ENCODE peak calls at places on chromosomes 4 and X, in nine cellular contexts. G is CD8-positive, alpha-beta memory T cell; L is mucosa of descending colon; B is IMR-90; A is cardiac fibroblast; W is gastrocnemius medialis; X is GM06990; C is uterus; U is cardiac muscle cell. V is an unnamed sample.

GRCh38 chr4:71774136-71774535 is 9.7 kb downstream of the GC start:
- DNase-seq in G (no peak), L (no peak), B (no peak), A (no peak), W (no peak), X (no peak), C (no peak), U (no peak), V (no peak)

GRCh38 chrX:9378980-9379696 is 85.7 kb upstream of the TBL1X start:
- DNase-seq in G (no peak), L (no peak), B (peak), A (peak), W (no peak), X (no peak), C (no peak), U (peak), V (no peak)

GRCh38 chr4:172691552-172691951 is 477.1 kb upstream of the GALNT7 start:
- DNase-seq in G (no peak), L (no peak), B (no peak), A (no peak), W (no peak), X (no peak), C (no peak), U (no peak), V (no peak)

GRCh38 chr4:141158219-141158618 is 24.9 kb upstream of the RNF150 start:
- DNase-seq in G (no peak), L (no peak), B (peak), A (peak), W (no peak), X (no peak), C (no peak), U (peak), V (no peak)

GRCh38 chr4:169372791-169373190 is 102.0 kb upstream of the SH3RF1 start:
- DNase-seq in G (no peak), L (no peak), B (no peak), A (peak), W (no peak), X (no peak), C (no peak), U (no peak), V (no peak)

GRCh38 chr4:122855491-122855890 is 28.9 kb downstream of the FGF2 start:
- DNase-seq in G (no peak), L (no peak), B (no peak), A (no peak), W (no peak), X (no peak), C (no peak), U (no peak), V (no peak)

GRCh38 chr4:82705881-82706280 is 92.7 kb downstream of the SCD5 start:
- DNase-seq in G (no peak), L (no peak), B (no peak), A (no peak), W (no peak), X (no peak), C (no peak), U (no peak), V (no peak)

GRCh38 chrX:7330971-7331746 is 183.2 kb upstream of the PUDP start:
- DNase-seq in G (no peak), L (no peak), B (peak), A (peak), W (peak), X (no peak), C (peak), U (peak), V (no peak)

GRCh38 chr4:174604198-174604597 is 81.9 kb upstream of the HPGD start:
- DNase-seq in G (no peak), L (no peak), B (peak), A (peak), W (no peak), X (no peak), C (no peak), U (peak), V (no peak)

GRCh38 chr4:4461850-4462249 is 74.9 kb downstream of the NSG1 start:
- DNase-seq in G (peak), L (peak), B (no peak), A (no peak), W (no peak), X (no peak), C (no peak), U (no peak), V (no peak)

GRCh38 chr4:20203508-20203907 is 48.2 kb upstream of the SLIT2 start:
- DNase-seq in G (no peak), L (no peak), B (peak), A (peak), W (no peak), X (no peak), C (no peak), U (peak), V (no peak)

DNA sequence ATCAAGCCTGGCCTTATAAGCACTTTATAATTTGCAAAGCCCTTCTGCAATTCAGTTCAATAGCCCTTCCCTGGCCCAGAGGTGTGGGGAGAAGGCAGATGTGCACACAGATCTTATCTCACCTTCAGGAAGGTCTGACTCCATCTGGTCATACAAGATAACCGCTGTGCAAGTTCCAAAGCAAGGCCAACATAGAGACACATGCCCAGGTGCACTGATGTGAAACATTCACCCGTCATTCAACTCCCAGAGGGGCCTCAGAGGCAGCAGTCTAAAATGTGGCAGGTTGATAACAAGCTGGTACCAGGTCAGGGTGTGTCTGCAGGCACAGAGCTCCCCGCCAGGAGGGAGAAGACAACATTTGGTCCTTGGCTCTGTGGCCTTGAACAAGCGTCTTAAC is 10.9 kb upstream of the WFS1 start:
- DNase-seq in G (no peak), L (no peak), B (no peak), A (no peak), W (no peak), X (peak), C (no peak), U (no peak), V (no peak)
- H3K4me3 ChIP-seq in G (no peak), L (no peak), B (no peak), A (no peak), W (no peak), X (no peak), C (no peak), U (no peak), V (no peak)

GRCh38 chrX:40155617-40156471 is 58.1 kb upstream of the BCOR start:
- DNase-seq in G (no peak), L (peak), B (no peak), A (no peak), W (no peak), X (no peak), C (no peak), U (no peak), V (no peak)
- H3K4me3 ChIP-seq in G (peak), L (no peak), B (no peak), A (no peak), W (peak), X (peak), C (peak), U (peak), V (peak)

GRCh38 chr4:37985730-37986275 is 25.6 kb downstream of the PTTG2 start:
- DNase-seq in G (no peak), L (no peak), B (no peak), A (no peak), W (no peak), X (no peak), C (no peak), U (no peak), V (no peak)

GRCh38 chr4:37991623-37992410 is 31.6 kb downstream of the PTTG2 start:
- DNase-seq in G (no peak), L (no peak), B (no peak), A (no peak), W (no peak), X (no peak), C (no peak), U (no peak), V (no peak)

GRCh38 chr4:37988670-37989069 is 28.5 kb downstream of the PTTG2 start:
- DNase-seq in G (no peak), L (no peak), B (peak), A (no peak), W (no peak), X (no peak), C (no peak), U (no peak), V (no peak)

GRCh38 chr4:37990731-37991130 is 30.5 kb downstream of the PTTG2 start:
- DNase-seq in G (no peak), L (no peak), B (no peak), A (no peak), W (no peak), X (no peak), C (no peak), U (no peak), V (no peak)

GRCh38 chr4:37989398-37990260 is 29.4 kb downstream of the PTTG2 start:
- DNase-seq in G (no peak), L (no peak), B (no peak), A (no peak), W (no peak), X (no peak), C (no peak), U (no peak), V (no peak)
- H3K4me3 ChIP-seq in G (no peak), L (no peak), B (no peak), A (no peak), W (no peak), X (no peak), C (no peak), U (no peak), V (no peak)

GRCh38 chr4:48777739-48778138 is 2.3 kb downstream of the FRYL start:
- DNase-seq in G (no peak), L (no peak), B (no peak), A (no peak), W (no peak), X (no peak), C (no peak), U (no peak), V (no peak)
- H3K4me3 ChIP-seq in G (peak), L (no peak), B (no peak), A (peak), W (peak), X (peak), C (peak), U (peak), V (peak)

DNA sequence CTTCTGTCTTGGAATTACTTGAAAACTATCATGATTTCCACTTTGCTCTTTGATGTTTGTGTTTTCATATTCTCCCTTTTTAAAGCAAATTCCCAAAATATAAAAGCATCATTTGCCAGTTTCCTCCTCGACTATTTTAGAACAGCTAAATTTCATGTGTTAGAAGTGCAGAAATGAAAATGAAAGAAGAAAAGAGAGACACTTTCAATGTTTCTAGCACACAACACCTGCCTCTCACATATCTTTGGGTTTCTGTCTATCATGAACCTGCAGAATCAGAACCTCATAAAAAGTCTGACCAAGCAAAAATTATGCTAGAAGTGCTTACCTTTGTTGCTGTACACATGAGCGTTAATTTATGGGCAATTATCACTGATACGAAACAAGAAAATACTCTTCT is 1.9 kb upstream of the NEUROG2 start:
- DNase-seq in G (no peak), L (no peak), B (no peak), A (no peak), W (no peak), X (no peak), C (no peak), U (no peak), V (no peak)
- H3K4me3 ChIP-seq in G (no peak), L (no peak), B (no peak), A (no peak), W (no peak), X (peak), C (no peak), U (no peak), V (no peak)

GRCh38 chr4:7811536-7812190 is 128.0 kb downstream of the AFAP1 start:
- DNase-seq in G (no peak), L (peak), B (peak), A (peak), W (no peak), X (no peak), C (peak), U (peak), V (no peak)
- H3K4me3 ChIP-seq in G (no peak), L (no peak), B (no peak), A (no peak), W (no peak), X (no peak), C (peak), U (no peak), V (no peak)

DNA sequence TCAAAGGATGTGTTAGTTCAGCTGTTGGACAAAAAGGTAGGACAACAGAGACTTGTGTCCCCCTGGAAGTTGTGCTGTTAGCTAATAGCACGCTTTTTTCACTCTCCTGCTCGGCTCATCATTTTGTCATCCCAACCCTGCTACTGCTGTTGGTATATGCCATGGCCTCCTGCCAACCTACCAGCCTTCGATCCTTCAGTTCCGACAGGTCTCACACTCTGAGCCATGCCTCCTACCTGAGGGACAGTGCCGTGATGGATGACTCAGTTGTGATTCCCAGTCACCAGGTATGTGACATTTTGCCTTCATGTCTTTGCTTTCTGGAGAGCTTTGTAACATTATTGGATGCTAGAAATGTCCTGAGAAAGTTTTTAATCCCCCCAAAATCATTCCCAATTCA is 268.1 kb downstream of the ANK2 start:
- DNase-seq in G (no peak), L (no peak), B (no peak), A (no peak), W (no peak), X (no peak), C (no peak), U (no peak), V (peak)
- H3K4me3 ChIP-seq in G (no peak), L (no peak), B (no peak), A (no peak), W (no peak), X (no peak), C (no peak), U (no peak), V (no peak)